ENCODE peak calls at places on chromosomes 12 and 14, in ten cellular contexts. M is lower lobe of right lung; O is chondrocyte; G is iris pigment epithelial cell; F is GM12891; J is BJ; H is activated gamma-delta T cell; T is NCI-H82; B is HEK293T; C is activated naive CD8-positive, alpha-beta T cell treated with anti-CD3 and anti-CD28 coated beads for 36 hours. Q is an unnamed sample.

GRCh38 chr12:50960130-50960529 is 7.8 kb downstream of the HIGD1C start:
- DNase-seq in J (no peak), B (no peak), F (no peak), M (no peak), C (no peak), T (no peak), G (peak; percentile 67), O (no peak), H (no peak), Q (no peak)

GRCh38 chr14:78446807-78447206 is 276.6 kb downstream of the NRXN3 start:
- DNase-seq in O (no peak), B (peak; percentile 7), T (no peak), F (no peak), G (peak; percentile 0), J (no peak), H (no peak), C (no peak), M (no peak), Q (no peak)

GRCh38 chr12:38157274-38157932 is 159.2 kb upstream of the ALG10B start:
- DNase-seq in F (no peak), B (no peak), T (no peak), J (no peak), G (no peak), M (no peak), O (peak; percentile 62), H (no peak), C (no peak), Q (no peak)

GRCh38 chr14:57362356-57362755 is 28.0 kb upstream of the NAA30 start:
- DNase-seq in H (no peak), M (no peak), G (peak; percentile 5), O (no peak), C (no peak), J (no peak), T (no peak), F (no peak), B (no peak), Q (no peak)

GRCh38 chr14:98931911-98932310 is 340.1 kb downstream of the BCL11B start:
- DNase-seq in M (no peak), G (no peak), C (peak; percentile 52), J (no peak), F (no peak), T (no peak), B (no peak), H (peak; percentile 8), O (no peak), Q (no peak)

GRCh38 chr12:10395390-10395998 is 5.7 kb upstream of the KLRK1 start:
- DNase-seq in G (peak; percentile 92), F (no peak), C (no peak), T (no peak), M (no peak), J (peak; percentile 77), H (no peak), B (peak; percentile 41), O (no peak), Q (peak; percentile 85)

GRCh38 chr12:111407371-111408115 is 1.8 kb downstream of the SH2B3 start:
- DNase-seq in G (no peak), M (no peak), F (no peak), O (no peak), J (no peak), T (no peak), B (no peak), H (no peak), C (no peak), Q (no peak)

GRCh38 chr14:73295198-73295796 is 58.0 kb downstream of the PAPLN start:
- DNase-seq in M (no peak), C (no peak), T (peak; percentile 91), H (no peak), O (no peak), G (peak; percentile 19), J (no peak), F (no peak), B (peak; percentile 34), Q (no peak)

GRCh38 chr14:64502476-64503183 is 1.0 kb downstream of the ZBTB25 start:
- DNase-seq in B (no peak), G (peak; percentile 38), O (no peak), F (no peak), C (peak; percentile 19), T (peak; percentile 44), J (no peak), M (no peak), H (no peak), Q (no peak)